ENCODE peak calls at places on chromosomes 7 and 10, in five cellular contexts. I is A549, A is nephron progenitor cell, O is GM04504, Z is endothelial cell. N is an unnamed sample.

GRCh38 chr10:70186571-70186970 is 16.3 kb upstream of the SAR1A start:
- DNase-seq in A (no peak), O (no peak), Z (no peak), I (no peak), N (no peak)

GRCh38 chr7:24517166-24517565 is 56.1 kb upstream of the PALS2 start:
- DNase-seq in O (no peak), A (no peak), I (no peak), Z (no peak), N (no peak)

GRCh38 chr10:122190553-122190952 is 80.5 kb upstream of the BTBD16 start:
- DNase-seq in O (peak), A (no peak), Z (no peak), I (no peak), N (no peak)

GRCh38 chr7:141198191-141198958 is 124.5 kb downstream of the TMEM178B start:
- DNase-seq in A (no peak), Z (no peak), O (no peak), I (no peak), N (no peak)

GRCh38 chr7:26397326-26397725 is 105.7 kb downstream of the SNX10 start:
- DNase-seq in O (no peak), Z (no peak), A (no peak), I (no peak), N (no peak)

GRCh38 chr7:51303142-51303525 is 13.5 kb downstream of the COBL start:
- DNase-seq in O (no peak), Z (no peak), A (no peak), I (no peak), N (no peak)

GRCh38 chr10:46557319-46558140 is 1.1 kb upstream of the GPRIN2 start:
- DNase-seq in I (peak), Z (peak), A (peak), O (no peak), N (no peak)

GRCh38 chr10:3902809-3903410 is 117.9 kb upstream of the KLF6 start:
- DNase-seq in I (no peak), A (no peak), Z (no peak), O (no peak), N (no peak)

GRCh38 chr10:130189466-130190064 is 53.4 kb downstream of the GLRX3 start:
- DNase-seq in Z (no peak), A (no peak), O (no peak), I (no peak), N (no peak)

GRCh38 chr10:1394155-1394912 is 338.1 kb downstream of the WDR37 start:
- DNase-seq in O (no peak), Z (peak), I (no peak), A (no peak), N (no peak)

GRCh38 chr7:96076350-96076707 is 245.6 kb downstream of the SLC25A13 start:
- DNase-seq in Z (no peak), A (no peak), I (no peak), O (no peak), N (no peak)

GRCh38 chr7:31051598-31052503 is at the start of gene ADCYAP1R1:
- DNase-seq in A (peak), Z (peak), I (no peak), O (no peak), N (no peak)

GRCh38 chr10:120942806-120943413 is 91.7 kb downstream of the WDR11 start:
- DNase-seq in A (peak), O (peak), I (peak), Z (peak), N (peak)

GRCh38 chr10:106560925-106561640 is 603.4 kb downstream of the SORCS1 start:
- DNase-seq in Z (no peak), O (no peak), A (no peak), I (no peak), N (no peak)

GRCh38 chr10:30788307-30788706 is 158.8 kb upstream of the LYZL2 start:
- DNase-seq in A (no peak), Z (no peak), O (no peak), I (no peak), N (no peak)

GRCh38 chr10:21599582-21599981 is 65.5 kb downstream of the MLLT10 start:
- DNase-seq in I (no peak), A (no peak), O (no peak), Z (no peak), N (no peak)

GRCh38 chr10:48670978-48671913 is 13.4 kb upstream of the WDFY4 start:
- DNase-seq in O (no peak), I (no peak), Z (no peak), A (peak), N (no peak)

GRCh38 chr10:126500866-126501265 is 112.6 kb upstream of the ADAM12 start:
- DNase-seq in Z (no peak), A (no peak), O (peak), I (no peak), N (no peak)

GRCh38 chr7:21547511-21547910 is 4.7 kb downstream of the DNAH11 start:
- DNase-seq in Z (no peak), A (no peak), O (no peak), I (no peak), N (no peak)

GRCh38 chr7:69187824-69188335 is 410.4 kb upstream of the AUTS2 start:
- DNase-seq in O (no peak), I (no peak), A (no peak), Z (no peak), N (no peak)

GRCh38 chr7:132234751-132235150 is 341.5 kb downstream of the PLXNA4 start:
- DNase-seq in A (no peak), I (no peak), O (no peak), Z (no peak), N (no peak)

GRCh38 chr10:3419719-3420495 is 247.3 kb upstream of the PITRM1 start:
- DNase-seq in I (no peak), A (no peak), O (no peak), Z (no peak), N (no peak)

GRCh38 chr10:24289235-24289634 is 80.3 kb downstream of the KIAA1217 start:
- DNase-seq in O (no peak), Z (no peak), A (no peak), I (no peak), N (no peak)

GRCh38 chr7:95690367-95690947 is 81.9 kb upstream of the DYNC1I1 start:
- DNase-seq in I (peak), Z (peak), A (peak), O (peak), N (no peak)

GRCh38 chr7:937851-938484 is 16.5 kb downstream of the ADAP1 start:
- DNase-seq in O (no peak), Z (no peak), A (no peak), I (no peak), N (no peak)

GRCh38 chr10:132708441-132708840 is 77.5 kb downstream of the NKX6-2 start:
- DNase-seq in Z (no peak), O (no peak), I (no peak), A (no peak), N (no peak)

GRCh38 chr10:17785276-17785935 is 23.7 kb upstream of the MRC1 start:
- DNase-seq in A (no peak), O (no peak), I (no peak), Z (no peak), N (no peak)

GRCh38 chr7:1103789-1104513 is 16.0 kb downstream of the GPER1 start:
- DNase-seq in I (no peak), O (no peak), A (no peak), Z (no peak), N (no peak)

GRCh38 chr7:127874049-127874636 is 157.1 kb downstream of the LRRC4 start:
- DNase-seq in I (no peak), O (no peak), A (no peak), Z (no peak), N (no peak)

GRCh38 chr10:43055991-43056567 is 20.8 kb upstream of the RET start:
- DNase-seq in Z (no peak), I (no peak), O (no peak), A (no peak), N (no peak)

GRCh38 chr7:113404245-113404644 is 285.9 kb upstream of the SMIM30 start:
- DNase-seq in O (no peak), Z (peak), A (peak), I (peak), N (no peak)

GRCh38 chr7:123494193-123494796 is 40.1 kb downstream of the IQUB start:
- DNase-seq in I (peak), O (peak), A (peak), Z (no peak), N (no peak)

GRCh38 chr10:117615649-117616048 is 73.1 kb downstream of the EMX2 start:
- DNase-seq in Z (no peak), I (no peak), O (no peak), A (no peak), N (no peak)

GRCh38 chr7:142496545-142496991 is 238.7 kb upstream of the PRSS58 start:
- DNase-seq in I (no peak), O (no peak), A (peak), Z (no peak), N (peak)

GRCh38 chr7:65397730-65398142 is 24.1 kb downstream of the ZNF92 start:
- DNase-seq in A (no peak), O (no peak), I (no peak), Z (no peak), N (peak)

N was measured in SW 1271.